ENCODE peak calls at places on chromosomes 1 and 21, in five cellular contexts. G is NCI-H510A treated with DMSO at 0.1 percent for 48 hours, P is Daoy, F is WTC11, V is GM12878. Y is an unnamed sample.

GRCh38 chr1:17230106-17230505 is 18.8 kb upstream of the PADI3 start:
- DNase-seq in G (no peak), P (no peak), F (no peak), V (no peak), Y (no peak)

GRCh38 chr1:43990271-43991199 is 864 bp upstream of the CCDC24 start:
- DNase-seq in G (peak; percentile 95), V (no peak), F (no peak), P (no peak), Y (no peak)

GRCh38 chr1:29635501-29636263 is 399.4 kb downstream of the PTPRU start:
- DNase-seq in F (no peak), P (no peak), G (no peak), V (no peak), Y (no peak)

GRCh38 chr1:246032111-246032551 is 474.9 kb downstream of the SMYD3 start:
- DNase-seq in P (no peak), G (no peak), V (no peak), F (no peak), Y (no peak)

GRCh38 chr21:38170705-38171682 is 85.8 kb upstream of the KCNJ15 start:
- DNase-seq in V (no peak), P (peak; percentile 65), F (no peak), G (no peak), Y (no peak)

GRCh38 chr1:58189453-58189852 is 357.1 kb downstream of the OMA1 start:
- DNase-seq in G (no peak), P (no peak), V (no peak), F (no peak), Y (no peak)

GRCh38 chr1:81010156-81010555 is 790.6 kb upstream of the ADGRL2 start:
- DNase-seq in V (no peak), F (no peak), P (no peak), G (no peak), Y (no peak)

GRCh38 chr1:164647211-164647610 is 88.2 kb downstream of the PBX1 start:
- DNase-seq in F (no peak), P (no peak), V (no peak), G (no peak), Y (no peak)

GRCh38 chr1:61451214-61451968 is 273.6 kb downstream of the TM2D1 start:
- DNase-seq in P (no peak), G (no peak), F (no peak), V (no peak), Y (no peak)

GRCh38 chr1:102084771-102085535 is 88.2 kb upstream of the OLFM3 start:
- DNase-seq in G (no peak), V (no peak), P (no peak), F (no peak), Y (no peak)

GRCh38 chr1:168386949-168387586 is 106.4 kb downstream of the TBX19 start:
- DNase-seq in P (no peak), F (peak; percentile 73), G (no peak), V (no peak), Y (no peak)

GRCh38 chr1:165047985-165048384 is 308.5 kb downstream of the LMX1A start:
- DNase-seq in P (no peak), V (no peak), F (no peak), G (no peak), Y (no peak)

GRCh38 chr1:15696956-15697521 is 12.9 kb downstream of the PLEKHM2 start:
- DNase-seq in G (no peak), P (no peak), F (no peak), V (peak; percentile 93), Y (peak; percentile 89)

GRCh38 chr1:188241629-188242028 is 1412.9 kb downstream of the PLA2G4A start:
- DNase-seq in G (no peak), P (no peak), F (no peak), V (no peak), Y (no peak)

GRCh38 chr1:155471026-155471425 is 91.6 kb downstream of the ASH1L start:
- DNase-seq in G (no peak), F (no peak), V (no peak), P (no peak), Y (no peak)

GRCh38 chr1:247857069-247857985 is at the start of gene TRIM58:
- DNase-seq in V (no peak), G (peak; percentile 73), F (peak; percentile 39), P (peak; percentile 82), Y (no peak)

GRCh38 chr1:204711103-204711946 is 25.8 kb upstream of the LRRN2 start:
- DNase-seq in V (no peak), G (no peak), F (no peak), P (no peak), Y (no peak)

GRCh38 chr21:36239585-36239984 is 80.4 kb upstream of the MORC3 start:
- DNase-seq in F (no peak), V (no peak), P (no peak), G (no peak), Y (no peak)

GRCh38 chr1:1371741-1372711 is 3.0 kb downstream of the AURKAIP1 start:
- DNase-seq in F (peak; percentile 92), V (no peak), G (peak; percentile 79), P (peak; percentile 68), Y (no peak)

GRCh38 chr1:55285849-55286248 is 70.7 kb upstream of the USP24 start:
- DNase-seq in P (no peak), F (no peak), V (no peak), G (peak; percentile 22), Y (no peak)

GRCh38 chr1:170967042-170967910 is 31.9 kb downstream of the MROH9 start:
- DNase-seq in V (no peak), F (no peak), P (peak; percentile 3), G (peak; percentile 43), Y (no peak)